ENCODE peak calls at places on chromosomes 7 and 10, in nine cellular contexts. P is mesothelial cell of epicardium; K is HCT116; A is dorsolateral prefrontal cortex; Y is IMR-90; C is lung; G is neural progenitor cell; D is CD8-positive, alpha-beta T cell; R is endothelial cell of umbilical vein. M is an unnamed sample.

GRCh38 chr10:88152720-88153119 is 289.3 kb downstream of the PTEN start:
- DNase-seq in P (no peak), K (peak), A (no peak), Y (peak), C (no peak), G (no peak), D (no peak), R (peak), M (no peak)

GRCh38 chr7:21767300-21767900 is 178.3 kb downstream of the CDCA7L start:
- DNase-seq in P (no peak), K (peak), A (no peak), Y (peak), C (peak), G (peak), D (no peak), R (peak), M (no peak)

GRCh38 chr10:98487692-98488091 is 41.0 kb upstream of the HPS1 start:
- DNase-seq in P (no peak), K (peak), A (no peak), Y (no peak), C (no peak), G (no peak), D (no peak), R (no peak), M (no peak)

GRCh38 chr7:142384508-142384922 is 126.7 kb upstream of the PRSS58 start:
- DNase-seq in P (no peak), K (no peak), A (no peak), Y (peak), C (no peak), G (no peak), D (no peak), R (no peak), M (no peak)

GRCh38 chr10:7887417-7887816 is 69.1 kb downstream of the TAF3 start:
- DNase-seq in P (no peak), K (no peak), A (no peak), Y (peak), C (no peak), G (no peak), D (no peak), R (peak), M (no peak)

GRCh38 chr10:74855027-74855426 is 28.6 kb downstream of the KAT6B start:
- DNase-seq in P (no peak), K (no peak), A (no peak), Y (no peak), C (no peak), G (no peak), D (no peak), R (no peak), M (no peak)

GRCh38 chr7:24576171-24577052 is 3.2 kb downstream of the PALS2 start:
- DNase-seq in P (no peak), K (peak), A (no peak), Y (peak), C (no peak), G (peak), D (no peak), R (peak), M (no peak)

GRCh38 chr7:1532456-1533254 is 2.2 kb downstream of the MAFK start:
- DNase-seq in P (no peak), K (peak), A (no peak), Y (peak), C (peak), G (no peak), D (peak), R (peak), M (no peak)

GRCh38 chr10:10727812-10728211 is 289.9 kb upstream of the CELF2 start:
- DNase-seq in P (no peak), K (no peak), A (no peak), Y (no peak), C (no peak), G (no peak), D (no peak), R (no peak), M (no peak)

GRCh38 chr10:89937494-89937893 is 236.1 kb downstream of the KIF20B start:
- DNase-seq in P (no peak), K (no peak), A (no peak), Y (no peak), C (no peak), G (no peak), D (no peak), R (no peak), M (no peak)

GRCh38 chr10:122864901-122865300 is 14.5 kb downstream of the FAM24B start:
- DNase-seq in P (no peak), K (no peak), A (no peak), Y (peak), C (no peak), G (no peak), D (no peak), R (peak), M (no peak)

GRCh38 chr7:17239683-17240521 is 58.5 kb upstream of the AHR start:
- DNase-seq in P (no peak), K (peak), A (no peak), Y (peak), C (no peak), G (no peak), D (no peak), R (peak), M (no peak)

GRCh38 chr10:120969219-120969645 is 118.1 kb downstream of the WDR11 start:
- DNase-seq in P (no peak), K (no peak), A (no peak), Y (no peak), C (no peak), G (no peak), D (no peak), R (no peak), M (no peak)

GRCh38 chr7:25805027-25805687 is 346.8 kb upstream of the NFE2L3 start:
- DNase-seq in P (no peak), K (no peak), A (no peak), Y (peak), C (no peak), G (no peak), D (no peak), R (no peak), M (no peak)

GRCh38 chr7:12207046-12207445 is 4.0 kb upstream of the TMEM106B start:
- DNase-seq in P (no peak), K (no peak), A (no peak), Y (no peak), C (no peak), G (no peak), D (no peak), R (no peak), M (no peak)

GRCh38 chr7:94250124-94250523 is 144.6 kb upstream of the COL1A2 start:
- DNase-seq in P (no peak), K (no peak), A (no peak), Y (no peak), C (no peak), G (no peak), D (no peak), R (no peak), M (no peak)

GRCh38 chr10:101830322-101831168 is 12.3 kb upstream of the OGA start:
- DNase-seq in P (peak), K (peak), A (peak), Y (peak), C (peak), G (peak), D (peak), R (peak), M (peak)

GRCh38 chr7:2594599-2594998 is 35.8 kb downstream of the IQCE start:
- DNase-seq in P (no peak), K (no peak), A (no peak), Y (no peak), C (no peak), G (no peak), D (no peak), R (no peak), M (no peak)

GRCh38 chr7:156892086-156892800 is 740 bp downstream of the LMBR1 start:
- DNase-seq in P (no peak), K (no peak), A (no peak), Y (no peak), C (peak), G (peak), D (peak), R (peak), M (peak)

GRCh38 chr7:108078156-108078781 is 51.9 kb downstream of the LAMB4 start:
- DNase-seq in P (no peak), K (no peak), A (no peak), Y (peak), C (no peak), G (no peak), D (no peak), R (peak), M (no peak)

GRCh38 chr7:22826593-22826992 is 3.9 kb upstream of the TOMM7 start:
- DNase-seq in P (no peak), K (no peak), A (no peak), Y (no peak), C (no peak), G (no peak), D (no peak), R (no peak), M (no peak)

GRCh38 chr7:92790987-92791386 is 45.4 kb downstream of the CDK6 start:
- DNase-seq in P (no peak), K (no peak), A (peak), Y (peak), C (no peak), G (no peak), D (no peak), R (no peak), M (no peak)

GRCh38 chr7:30927559-30927958 is 15.9 kb downstream of the AQP1 start:
- DNase-seq in P (no peak), K (no peak), A (peak), Y (no peak), C (no peak), G (no peak), D (no peak), R (no peak), M (no peak)

GRCh38 chr10:43867667-43868361 is 219.1 kb upstream of the ZNF32 start:
- DNase-seq in P (no peak), K (no peak), A (no peak), Y (peak), C (no peak), G (no peak), D (no peak), R (peak), M (no peak)

GRCh38 chr7:98021588-98022351 is 31.8 kb upstream of the OCM2 start:
- DNase-seq in P (peak), K (peak), A (peak), Y (peak), C (peak), G (peak), D (peak), R (peak), M (peak)

GRCh38 chr10:84988011-84988410 is 659.6 kb downstream of the CCSER2 start:
- DNase-seq in P (no peak), K (no peak), A (no peak), Y (no peak), C (no peak), G (no peak), D (no peak), R (no peak), M (no peak)

GRCh38 chr7:29194206-29194593 is 375 bp upstream of the CHN2 start:
- DNase-seq in P (peak), K (no peak), A (peak), Y (no peak), C (no peak), G (peak), D (no peak), R (no peak), M (peak)

GRCh38 chr10:123175389-123176387 is 21.5 kb downstream of the BUB3 start:
- DNase-seq in P (no peak), K (no peak), A (no peak), Y (no peak), C (no peak), G (no peak), D (no peak), R (no peak), M (no peak)

GRCh38 chr7:30464231-30464660 is 14.3 kb downstream of the NOD1 start:
- DNase-seq in P (no peak), K (no peak), A (no peak), Y (no peak), C (no peak), G (no peak), D (no peak), R (no peak), M (no peak)

GRCh38 chr7:116687801-116688201 is 15.8 kb downstream of the MET start:
- DNase-seq in P (no peak), K (peak), A (no peak), Y (peak), C (no peak), G (peak), D (no peak), R (peak), M (no peak)

GRCh38 chr7:113119429-113119828 is 1.1 kb upstream of the SMIM30 start:
- DNase-seq in P (no peak), K (no peak), A (no peak), Y (no peak), C (no peak), G (no peak), D (no peak), R (no peak), M (no peak)

GRCh38 chr7:113118074-113118959 is at the start of gene SMIM30:
- DNase-seq in P (peak), K (peak), A (peak), Y (peak), C (peak), G (peak), D (peak), R (peak), M (peak)

GRCh38 chr7:113109718-113110117 is 8.6 kb downstream of the SMIM30 start:
- DNase-seq in P (no peak), K (no peak), A (no peak), Y (no peak), C (no peak), G (no peak), D (no peak), R (no peak), M (no peak)

GRCh38 chr7:113113912-113114311 is 4.4 kb downstream of the SMIM30 start:
- DNase-seq in P (no peak), K (no peak), A (no peak), Y (no peak), C (no peak), G (peak), D (no peak), R (no peak), M (no peak)
- TF ChIP-seq CTCF in P (no peak), K (peak), A (no peak), Y (no peak), C (no peak), G (peak), D (no peak), R (no peak), M (peak)

DNA sequence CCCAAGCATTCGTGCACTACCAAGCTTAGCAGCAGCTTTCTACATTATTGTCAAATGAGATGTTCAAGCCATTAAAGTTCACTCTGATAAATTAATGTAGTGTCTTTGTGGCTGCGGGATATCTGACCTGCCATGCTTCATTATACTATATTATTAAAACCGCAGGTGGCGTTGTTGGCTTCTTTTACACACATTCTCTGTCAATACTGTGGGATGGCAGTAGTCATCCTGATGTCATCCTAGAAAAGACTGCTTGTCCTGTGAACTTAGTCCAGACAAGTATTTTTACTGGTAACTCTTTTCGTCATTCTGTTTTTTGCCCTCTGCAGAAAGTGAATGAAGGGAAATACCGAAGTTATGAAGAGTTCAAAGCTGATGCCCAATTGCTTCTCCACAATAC is 103.9 kb downstream of the ZMYND11 start:
- DNase-seq in P (no peak), K (no peak), A (no peak), Y (peak), C (no peak), G (no peak), D (no peak), R (no peak), M (no peak)
- TF ChIP-seq CTCF in P (no peak), K (no peak), A (no peak), Y (no peak), C (no peak), G (no peak), D (no peak), R (no peak), M (no peak)

GRCh38 chr7:74344128-74344496 is 54.9 kb downstream of the CLIP2 start:
- DNase-seq in P (no peak), K (no peak), A (no peak), Y (peak), C (no peak), G (no peak), D (no peak), R (no peak), M (no peak)
- TF ChIP-seq CTCF in P (no peak), K (no peak), A (no peak), Y (no peak), C (no peak), G (no peak), D (no peak), R (no peak), M (no peak)

DNA sequence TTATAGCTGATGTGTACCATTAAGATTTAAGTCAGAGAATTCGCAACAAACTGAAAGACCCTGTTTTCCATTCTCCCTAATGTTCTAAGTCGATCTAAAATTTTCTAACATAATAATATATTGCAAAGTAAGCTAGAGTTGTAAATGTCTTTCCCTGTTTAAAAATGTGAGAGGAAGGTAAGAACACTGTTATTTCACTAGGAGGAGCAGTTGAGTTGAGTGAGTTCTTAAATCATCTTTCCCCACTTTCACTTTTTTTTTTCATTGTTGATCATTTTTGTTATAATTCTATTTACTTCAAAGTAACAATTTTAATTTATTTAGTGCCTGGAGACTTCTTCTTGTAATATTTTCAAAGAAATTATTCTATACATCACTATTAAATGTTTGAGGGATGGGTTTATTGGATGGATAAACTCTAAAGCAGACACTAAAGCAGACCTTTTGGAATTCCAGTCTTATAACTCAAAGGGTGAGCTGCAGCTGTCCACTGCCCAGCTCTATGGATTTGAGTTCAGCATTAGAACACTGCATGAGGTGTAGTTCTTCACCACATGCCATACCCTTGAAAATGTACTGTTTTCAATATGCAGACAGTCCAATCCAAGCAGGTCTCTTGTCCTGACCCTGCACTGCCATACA is 181.3 kb upstream of the FZD1 start:
- DNase-seq in P (no peak), K (no peak), A (no peak), Y (peak), C (no peak), G (no peak), D (no peak), R (peak), M (no peak)
- TF ChIP-seq CTCF in P (peak), K (peak), A (peak), Y (peak), C (peak), G (peak), D (peak), R (peak), M (peak)

GRCh38 chr7:27235387-27236052 is 7.1 kb upstream of the EVX1 start:
- DNase-seq in P (peak), K (peak), A (no peak), Y (no peak), C (no peak), G (peak), D (no peak), R (no peak), M (peak)
- TF ChIP-seq CTCF in P (peak), K (peak), A (peak), Y (peak), C (no peak), G (peak), D (no peak), R (peak), M (peak)

DNA sequence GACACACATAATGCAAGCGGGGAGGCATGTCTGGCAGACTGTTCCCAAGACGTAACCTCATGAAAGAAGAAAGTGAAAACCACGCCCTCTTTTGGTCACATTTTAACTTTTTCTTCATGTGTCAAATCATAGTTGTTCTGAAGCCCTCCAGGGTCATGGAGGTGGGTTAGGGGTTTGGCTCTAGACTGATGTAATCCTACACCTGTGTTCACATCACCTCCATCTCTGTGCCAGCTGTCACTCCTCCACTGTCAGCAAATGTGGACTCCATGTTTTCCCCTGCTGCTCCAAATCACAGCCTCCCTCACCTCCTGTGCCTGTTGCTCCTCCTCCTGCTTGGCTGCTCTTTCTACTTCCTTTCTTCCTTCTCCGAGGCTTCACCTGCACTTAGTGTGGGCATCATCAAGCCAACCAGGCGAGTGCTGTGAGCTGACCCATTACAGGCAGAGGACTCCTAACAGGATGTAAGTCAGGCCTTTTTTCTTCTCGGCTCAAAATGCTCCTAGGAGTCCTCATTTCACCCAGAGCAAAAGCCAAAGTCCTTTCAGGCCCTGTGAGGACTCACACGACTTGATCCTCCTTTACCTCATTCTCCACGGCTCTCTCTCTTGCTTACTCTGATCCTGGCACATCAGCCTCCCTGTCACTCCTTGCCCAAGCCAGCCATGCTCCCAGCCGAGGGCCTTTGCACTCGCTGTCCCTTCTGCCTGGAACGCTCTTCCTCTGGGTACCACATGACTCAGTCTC is 66.4 kb upstream of the IFRD1 start:
- DNase-seq in P (no peak), K (no peak), A (no peak), Y (no peak), C (no peak), G (peak), D (no peak), R (peak), M (no peak)
- TF ChIP-seq CTCF in P (no peak), K (no peak), A (no peak), Y (no peak), C (no peak), G (peak), D (no peak), R (no peak), M (no peak)

DNA sequence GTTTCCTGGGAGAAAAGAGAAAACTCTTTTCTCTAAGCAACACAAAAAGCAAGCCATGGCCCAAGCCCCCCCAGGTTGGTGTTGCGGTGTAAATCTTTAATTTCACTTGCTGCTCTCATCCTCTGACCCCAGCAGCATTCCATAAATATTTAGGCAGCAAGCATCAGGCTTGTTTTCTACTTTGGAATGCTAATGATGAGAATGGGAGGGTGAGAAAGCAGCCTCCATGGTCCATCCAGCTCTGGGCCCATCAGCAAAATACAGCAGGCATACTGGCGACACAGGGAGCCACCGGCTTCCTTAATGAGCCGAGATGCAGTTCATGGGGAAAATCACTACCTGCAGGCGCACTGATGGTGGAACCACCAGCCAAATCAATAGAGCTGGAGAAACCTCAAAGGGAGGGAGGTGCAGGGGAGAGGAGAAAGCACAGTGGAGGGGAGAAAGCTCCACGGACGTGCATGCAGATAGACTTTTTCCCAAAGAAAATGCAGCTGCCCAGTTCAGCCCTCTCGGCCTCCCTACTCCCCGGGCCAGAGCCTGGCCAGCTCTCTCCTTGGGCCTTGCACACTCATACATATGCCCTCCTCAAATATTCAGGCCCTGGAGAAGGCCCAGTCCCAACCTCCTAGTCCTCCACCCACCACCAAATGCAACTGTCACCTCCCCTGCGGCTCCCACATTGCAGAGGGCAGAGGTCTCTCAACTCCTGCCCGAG is 131.9 kb downstream of the GRID1 start:
- DNase-seq in P (no peak), K (no peak), A (no peak), Y (no peak), C (no peak), G (peak), D (no peak), R (no peak), M (no peak)
- TF ChIP-seq CTCF in P (no peak), K (no peak), A (no peak), Y (no peak), C (no peak), G (no peak), D (no peak), R (no peak), M (no peak)

M was measured in type B pancreatic cell.